ENCODE peak calls at places on chromosome 4, in five cellular contexts. S, K, T, Z and W are unnamed samples.

GRCh38 chr4:508675-509373 is 9.8 kb downstream of the PIGG start:
- DNase-seq in S (no peak), K (no peak), T (no peak), Z (no peak), W (no peak)

GRCh38 chr4:132809298-132810032 is 339.6 kb upstream of the PCDH10 start:
- DNase-seq in S (no peak), K (no peak), T (no peak), Z (peak; percentile 77), W (no peak)

GRCh38 chr4:120198411-120198810 is 131.8 kb upstream of the MAD2L1 start:
- DNase-seq in S (no peak), K (no peak), T (no peak), Z (no peak), W (peak; percentile 41)

GRCh38 chr4:183229397-183229796 is 90.7 kb downstream of the CLDN22 start:
- DNase-seq in S (no peak), K (no peak), T (no peak), Z (no peak), W (no peak)

GRCh38 chr4:116018831-116019230 is 905.4 kb upstream of the NDST4 start:
- DNase-seq in S (no peak), K (no peak), T (no peak), Z (no peak), W (no peak)

GRCh38 chr4:34183916-34184315 is 2060.4 kb downstream of the ARAP2 start:
- DNase-seq in S (no peak), K (no peak), T (no peak), Z (peak; percentile 38), W (no peak)

GRCh38 chr4:121061215-121061614 is 11.1 kb downstream of the NDNF start:
- DNase-seq in S (no peak), K (no peak), T (no peak), Z (no peak), W (no peak)

GRCh38 chr4:121307441-121308327 is 73.1 kb downstream of the QRFPR start:
- DNase-seq in S (no peak), K (peak; percentile 71), T (peak; percentile 4), Z (peak; percentile 86), W (no peak)

GRCh38 chr4:94068712-94069111 is 139.0 kb upstream of the SMARCAD1 start:
- DNase-seq in S (no peak), K (no peak), T (no peak), Z (peak; percentile 39), W (no peak)

GRCh38 chr4:140234697-140235060 is 80.7 kb upstream of the MAML3 start:
- DNase-seq in S (no peak), K (no peak), T (no peak), Z (no peak), W (no peak)

GRCh38 chr4:140004580-140005314 is 149.2 kb downstream of the MAML3 start:
- DNase-seq in S (peak; percentile 49), K (no peak), T (no peak), Z (peak; percentile 69), W (peak; percentile 65)

GRCh38 chr4:20178902-20179576 is 72.7 kb upstream of the SLIT2 start:
- DNase-seq in S (no peak), K (no peak), T (no peak), Z (no peak), W (no peak)

GRCh38 chr4:42302348-42302747 is 94.9 kb upstream of the SHISA3 start:
- DNase-seq in S (peak; percentile 29), K (no peak), T (no peak), Z (peak; percentile 92), W (peak; percentile 26)

GRCh38 chr4:110622841-110623709 is at the start of gene PITX2:
- DNase-seq in S (no peak), K (peak; percentile 96), T (no peak), Z (peak; percentile 99), W (peak; percentile 45)

GRCh38 chr4:171846232-171846631 is 33.0 kb downstream of the GALNTL6 start:
- DNase-seq in S (peak; percentile 26), K (peak; percentile 53), T (no peak), Z (peak; percentile 84), W (no peak)

GRCh38 chr4:183936574-183937335 is 31.6 kb downstream of the STOX2 start:
- DNase-seq in S (no peak), K (no peak), T (no peak), Z (no peak), W (no peak)

GRCh38 chr4:1244978-1245471 is 3.9 kb downstream of the CTBP1 start:
- DNase-seq in S (no peak), K (no peak), T (no peak), Z (no peak), W (no peak)

GRCh38 chr4:41339812-41340809 is 83.4 kb downstream of the UCHL1 start:
- DNase-seq in S (no peak), K (no peak), T (no peak), Z (peak; percentile 93), W (no peak)

GRCh38 chr4:74112399-74113090 is 13.6 kb upstream of the CXCL2 start:
- DNase-seq in S (no peak), K (no peak), T (no peak), Z (no peak), W (no peak)

GRCh38 chr4:81069706-81070331 is 39.3 kb downstream of the BMP3 start:
- DNase-seq in S (peak; percentile 66), K (peak; percentile 64), T (peak; percentile 7), Z (peak; percentile 95), W (peak; percentile 80)

GRCh38 chr4:70801265-70801809 is 38.4 kb downstream of the GRSF1 start:
- DNase-seq in S (no peak), K (no peak), T (no peak), Z (no peak), W (no peak)

GRCh38 chr4:122796801-122797404 is 29.7 kb upstream of the FGF2 start:
- DNase-seq in S (no peak), K (no peak), T (no peak), Z (peak; percentile 83), W (no peak)

GRCh38 chr4:168857546-168858314 is 152.3 kb downstream of the CBR4 start:
- DNase-seq in S (no peak), K (no peak), T (no peak), Z (no peak), W (no peak)

GRCh38 chr4:183571350-183572076 is 66.7 kb downstream of the ING2 start:
- DNase-seq in S (peak; percentile 74), K (peak; percentile 21), T (no peak), Z (peak; percentile 60), W (peak; percentile 74)

GRCh38 chr4:182968917-182969650 is 51.9 kb upstream of the DCTD start:
- DNase-seq in S (no peak), K (no peak), T (no peak), Z (no peak), W (no peak)

GRCh38 chr4:169238445-169238844 is 32.3 kb downstream of the SH3RF1 start:
- DNase-seq in S (no peak), K (no peak), T (no peak), Z (no peak), W (no peak)

GRCh38 chr4:148445071-148445902 is 3.1 kb upstream of the NR3C2 start:
- DNase-seq in S (peak; percentile 66), K (no peak), T (peak; percentile 50), Z (peak; percentile 44), W (peak; percentile 67)

GRCh38 chr4:2272026-2272827 is 10.3 kb upstream of the MXD4 start:
- DNase-seq in S (no peak), K (no peak), T (no peak), Z (no peak), W (no peak)

GRCh38 chr4:187294861-187295260 is 571.2 kb upstream of the FAT1 start:
- DNase-seq in S (no peak), K (no peak), T (no peak), Z (no peak), W (no peak)

GRCh38 chr4:139243448-139244365 is 36.3 kb downstream of the MGARP start:
- DNase-seq in S (no peak), K (no peak), T (no peak), Z (no peak), W (peak; percentile 36)